ENCODE peak calls at places on chromosomes 13 and 19, in four cellular contexts. T is K562, V is HepG2, S is GM12878. N is an unnamed sample.

GRCh38 chr13:36998624-36999041 is 507 bp downstream of the ALG5 start:
- DNase-seq in T (peak), V (no peak), S (no peak), N (peak)

GRCh38 chr13:28476919-28477708 is 17.8 kb downstream of the FLT1 start:
- DNase-seq in T (no peak), V (no peak), S (no peak), N (no peak)

GRCh38 chr19:35135389-35135909 is 590 bp upstream of the LGI4 start:
- DNase-seq in T (peak), V (peak), S (no peak), N (peak)

GRCh38 chr13:110647365-110647737 is 32.0 kb downstream of the NAXD start:
- DNase-seq in T (no peak), V (no peak), S (no peak), N (no peak)

GRCh38 chr13:111219950-111220349 is 100.5 kb upstream of the TEX29 start:
- DNase-seq in T (no peak), V (no peak), S (no peak), N (no peak)

GRCh38 chr13:80011448-80012212 is 329.3 kb downstream of the SPRY2 start:
- DNase-seq in T (no peak), V (no peak), S (no peak), N (no peak)

GRCh38 chr19:13150187-13150918 is at the start of the genes IER2 and STX10:
- DNase-seq in T (peak), V (peak), S (no peak), N (peak)

GRCh38 chr13:43936630-43937029 is 56.9 kb downstream of the LACC1 start:
- DNase-seq in T (no peak), V (no peak), S (no peak), N (no peak)

GRCh38 chr13:66661336-66661735 is 568.8 kb downstream of the PCDH9 start:
- DNase-seq in T (no peak), V (no peak), S (no peak), N (no peak)

GRCh38 chr19:52248256-52248655 is 21.1 kb upstream of the ZNF766 start:
- DNase-seq in T (no peak), V (peak), S (no peak), N (no peak)

GRCh38 chr19:15456871-15457700 is 7.3 kb downstream of the RASAL3 start:
- DNase-seq in T (peak), V (no peak), S (no peak), N (no peak)

GRCh38 chr19:47112166-47112663 is 1.4 kb downstream of the ZC3H4 start:
- DNase-seq in T (peak), V (peak), S (no peak), N (peak)

GRCh38 chr13:75316427-75316826 is 165.5 kb downstream of the TBC1D4 start:
- DNase-seq in T (no peak), V (no peak), S (no peak), N (no peak)

GRCh38 chr13:23020246-23020843 is 160.4 kb upstream of the SGCG start:
- DNase-seq in T (peak), V (peak), S (peak), N (peak)

GRCh38 chr19:21824679-21825078 is 11.3 kb downstream of the ZNF43 start:
- DNase-seq in T (no peak), V (no peak), S (no peak), N (no peak)

GRCh38 chr13:48595330-48596127 is 58.2 kb upstream of the CYSLTR2 start:
- DNase-seq in T (peak), V (peak), S (no peak), N (peak)

GRCh38 chr19:5403968-5404640 is 51.1 kb upstream of the ZNRF4 start:
- DNase-seq in T (peak), V (peak), S (no peak), N (peak)

GRCh38 chr13:101416181-101417042 is at the start of gene NALCN:
- DNase-seq in T (no peak), V (no peak), S (no peak), N (peak)

GRCh38 chr19:40588110-40588854 is 11.6 kb downstream of the SHKBP1 start:
- DNase-seq in T (no peak), V (no peak), S (no peak), N (no peak)

GRCh38 chr19:58010507-58010906 is 7.9 kb upstream of the ZNF606 start:
- DNase-seq in T (no peak), V (no peak), S (no peak), N (no peak)

GRCh38 chr13:21104199-21105019 is 43.0 kb upstream of the LATS2 start:
- DNase-seq in T (no peak), V (no peak), S (no peak), N (no peak)

GRCh38 chr13:30338331-30338851 is 31.0 kb upstream of the KATNAL1 start:
- DNase-seq in T (no peak), V (no peak), S (no peak), N (no peak)

GRCh38 chr19:58396691-58397532 is 1.5 kb downstream of the RNF225 start:
- DNase-seq in T (no peak), V (no peak), S (no peak), N (no peak)

GRCh38 chr19:10831980-10832658 is 3.9 kb downstream of the TMED1 start:
- DNase-seq in T (no peak), V (no peak), S (no peak), N (no peak)

GRCh38 chr13:46124967-46125933 is 20.4 kb upstream of the CPB2 start:
- DNase-seq in T (no peak), V (no peak), S (no peak), N (no peak)

GRCh38 chr19:1272423-1273262 is 2.7 kb upstream of the FAM174C start:
- DNase-seq in T (no peak), V (no peak), S (no peak), N (no peak)

GRCh38 chr19:1274081-1274851 is 1.1 kb upstream of the FAM174C start:
- DNase-seq in T (no peak), V (no peak), S (no peak), N (no peak)

GRCh38 chr19:1271528-1272422 is 2.6 kb downstream of the CIRBP start:
- DNase-seq in T (no peak), V (no peak), S (no peak), N (no peak)

GRCh38 chr19:1274852-1275259 is 474 bp upstream of the FAM174C start:
- DNase-seq in T (no peak), V (no peak), S (no peak), N (no peak)

DNA sequence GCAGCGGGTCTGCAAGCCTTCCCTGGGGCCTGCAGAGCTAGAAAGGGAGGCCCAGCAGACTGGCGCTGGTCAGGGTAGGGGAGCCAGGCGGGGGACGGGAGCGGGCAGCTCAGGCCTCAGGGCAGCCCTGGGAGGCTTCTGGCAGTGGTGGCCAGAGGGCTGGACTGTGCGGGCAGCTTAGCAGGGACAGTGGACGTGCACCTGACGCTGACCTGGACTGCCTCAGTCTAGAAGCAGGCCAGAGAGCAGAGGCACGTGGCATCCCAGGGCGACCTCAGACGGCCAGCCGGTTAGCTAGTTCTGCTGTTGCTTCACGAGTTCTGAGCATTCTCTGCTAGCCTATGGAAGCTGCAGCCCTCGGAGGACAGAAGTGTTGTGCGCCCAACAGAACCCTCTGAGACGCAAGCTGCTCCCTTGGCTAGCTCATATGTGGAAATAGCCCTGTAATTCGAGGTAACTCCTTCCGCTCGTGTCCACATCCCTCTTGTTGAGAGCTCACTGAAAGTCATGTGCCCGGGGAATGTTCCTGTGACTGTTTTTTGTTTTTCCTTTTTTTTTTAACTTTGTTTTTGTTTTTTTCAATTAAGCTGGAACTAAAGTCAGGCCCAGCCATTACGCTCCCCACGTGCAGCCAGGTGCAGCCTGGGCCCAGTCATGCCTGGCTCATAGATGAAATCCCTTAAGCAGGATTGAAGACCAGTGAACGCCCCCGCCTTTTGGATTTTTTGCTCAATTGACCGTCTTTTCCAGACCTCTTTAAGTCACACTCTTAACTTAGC is 1.9 kb upstream of the FAM174C start:
- DNase-seq in T (no peak), V (no peak), S (no peak), N (no peak)
- TF ChIP-seq FOXM1 in T (no peak), V (no peak), S (no peak), N (no peak)

GRCh38 chr19:1076951-1077350 is 10.0 kb downstream of the ARHGAP45 start:
- DNase-seq in T (no peak), V (no peak), S (peak), N (no peak)
- TF ChIP-seq TARDBP in T (no peak), V (no peak), S (no peak), N (no peak)

GRCh38 chr19:41877916-41878905 is 1.1 kb downstream of the CD79A start:
- DNase-seq in T (no peak), V (no peak), S (no peak), N (no peak)

GRCh38 chr19:41879080-41879479 is 2.0 kb downstream of the CD79A start:
- DNase-seq in T (no peak), V (no peak), S (no peak), N (no peak)

GRCh38 chr19:41877490-41877876 is 404 bp downstream of the CD79A start:
- DNase-seq in T (no peak), V (no peak), S (no peak), N (no peak)

GRCh38 chr19:41879670-41880328 is 2.7 kb downstream of the CD79A start:
- DNase-seq in T (no peak), V (no peak), S (no peak), N (no peak)

GRCh38 chr19:41876847-41877489 is at the start of gene CD79A:
- DNase-seq in T (no peak), V (no peak), S (peak), N (no peak)
- TF ChIP-seq FOXM1 in T (no peak), V (no peak), S (peak), N (no peak)

DNA sequence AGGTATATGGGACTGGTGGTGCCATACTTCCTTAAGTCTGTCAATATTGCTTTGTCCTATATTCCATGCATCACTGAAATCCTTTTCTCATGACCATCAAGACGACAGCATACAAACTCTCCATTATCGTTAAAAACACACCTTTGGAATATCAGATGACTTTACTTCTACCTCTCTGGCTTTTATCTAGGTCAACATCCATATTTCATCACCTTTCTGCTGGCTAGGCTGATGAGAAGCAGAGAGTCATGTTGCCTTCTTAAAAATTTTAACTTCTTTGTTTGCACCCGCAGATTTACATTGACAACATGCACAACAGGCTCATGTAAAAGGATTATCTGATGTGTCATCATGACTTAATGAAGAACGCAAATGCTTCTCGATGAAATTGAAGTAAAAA is 771.4 kb downstream of the OLFM4 start:
- DNase-seq in T (no peak), V (no peak), S (no peak), N (no peak)
- TF ChIP-seq TARDBP in T (no peak), V (no peak), S (no peak), N (no peak)

GRCh38 chr13:98476106-98476505 is 100.8 kb downstream of the STK24 start:
- DNase-seq in T (no peak), V (no peak), S (no peak), N (no peak)
- TF ChIP-seq FOXM1 in T (no peak), V (no peak), S (no peak), N (no peak)

DNA sequence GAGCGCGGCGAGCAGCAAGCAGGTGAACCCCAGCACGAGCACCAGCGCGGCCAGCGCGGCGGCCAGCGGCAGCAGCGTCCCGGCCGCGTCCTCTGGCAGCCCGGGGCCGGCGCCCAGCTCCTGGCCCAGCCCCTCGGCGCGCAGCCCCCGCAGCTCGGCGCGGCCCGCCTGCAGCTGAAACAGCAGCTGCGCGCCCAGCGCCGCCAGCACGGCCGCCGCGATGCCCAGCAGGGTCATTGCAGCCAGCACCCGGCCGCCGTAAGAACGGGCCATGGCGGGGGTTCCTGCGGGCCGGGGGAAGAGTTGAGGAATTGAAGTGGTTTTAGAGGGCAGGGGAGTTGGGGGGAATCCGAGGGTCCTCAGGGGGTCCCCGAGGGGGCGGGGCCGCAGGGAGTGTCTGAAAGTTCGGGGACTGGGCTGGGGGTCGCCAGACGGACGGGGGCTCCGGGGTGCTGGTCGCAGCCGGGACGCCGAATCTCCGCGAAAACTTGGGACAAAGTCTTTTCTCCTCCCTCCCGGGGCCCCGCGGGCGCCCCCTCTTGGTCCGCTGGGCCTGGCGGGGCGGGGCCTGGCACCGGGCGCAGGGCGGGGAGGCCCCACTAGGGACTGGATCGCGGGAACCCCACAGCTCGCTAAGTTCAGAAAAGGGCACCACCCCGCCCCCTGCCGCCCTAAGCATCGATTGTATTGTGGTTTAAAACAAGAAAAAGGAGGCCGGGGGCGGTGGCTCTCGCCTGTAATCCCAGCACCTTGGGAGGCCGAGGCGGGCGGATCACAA is at the start of gene TMEM221:
- DNase-seq in T (peak), V (no peak), S (no peak), N (peak)
- TF ChIP-seq TARDBP in T (peak), V (no peak), S (no peak), N (peak)

GRCh38 chr13:50326746-50327145 is 311.5 kb downstream of the KCNRG start:
- DNase-seq in T (no peak), V (no peak), S (no peak), N (no peak)

GRCh38 chr13:50326271-50326670 is 311.0 kb downstream of the KCNRG start:
- DNase-seq in T (no peak), V (no peak), S (no peak), N (no peak)

GRCh38 chr13:50320297-50320862 is 305.1 kb downstream of the KCNRG start:
- DNase-seq in T (no peak), V (peak), S (no peak), N (no peak)

GRCh38 chr13:50322006-50322405 is 306.8 kb downstream of the KCNRG start:
- DNase-seq in T (no peak), V (no peak), S (no peak), N (no peak)

DNA sequence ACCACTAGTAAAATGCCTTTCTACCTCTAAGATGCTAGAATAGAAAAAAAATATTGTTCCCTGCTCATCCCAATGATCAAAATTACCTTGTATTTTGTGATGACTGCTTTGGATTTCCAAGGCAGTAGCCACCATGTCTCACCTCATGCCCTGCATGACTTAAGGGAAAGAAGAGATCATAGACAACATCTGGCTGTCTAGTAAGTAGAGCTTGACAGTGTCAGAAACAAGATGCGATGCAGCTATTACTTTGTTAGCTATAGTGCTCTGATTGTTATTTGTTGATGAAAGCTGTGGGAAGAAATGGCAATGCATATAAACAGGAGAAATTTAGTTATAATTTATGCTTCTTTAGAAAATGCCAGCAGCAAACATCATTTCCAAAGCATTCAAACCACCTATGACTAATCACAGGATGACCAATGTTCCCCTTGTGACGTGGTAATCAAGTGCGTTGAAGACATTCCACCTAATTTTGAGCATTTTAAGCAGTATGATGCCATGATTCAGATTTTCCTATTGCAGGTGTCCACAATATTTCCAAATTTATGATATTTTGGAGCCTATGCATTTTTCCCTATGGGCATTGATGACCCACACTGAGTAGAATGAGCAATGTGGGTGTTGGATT is 308.3 kb downstream of the KCNRG start:
- DNase-seq in T (no peak), V (no peak), S (no peak), N (no peak)
- TF ChIP-seq FOXM1 in T (no peak), V (no peak), S (no peak), N (no peak)

N was measured in HEK293T.